ENCODE peak calls at places on chromosomes 13 and 19, in four cellular contexts. E is stimulated activated CD4-positive, alpha-beta T cell treated with anti-CD3 and anti-CD28 coated beads, Interleukin-4, amount 100 ng/mL, for 1 hour; V is stimulated activated CD8-positive, alpha-beta memory T cell treated with anti-CD3 and anti-CD28 coated beads, Interleukin-7, amount 100 ng/mL, for 1 hour; D is activated CD4-positive, alpha-beta T cell treated with anti-CD3 and anti-CD28 coated beads, Interleukin-2, amount 10 ng/mL, durations not matched to agents 7 days and 5 days. R is an unnamed sample.

GRCh38 chr19:3440082-3440481 is 40.2 kb downstream of the SMIM24 start:
- DNase-seq in E (peak), V (peak), D (peak), R (no peak)

GRCh38 chr13:33228645-33229445 is 56.7 kb downstream of the STARD13 start:
- DNase-seq in E (no peak), V (no peak), D (peak), R (no peak)

GRCh38 chr19:12484371-12485322 is at the start of gene ZNF709:
- DNase-seq in E (peak), V (peak), D (peak), R (peak)

GRCh38 chr13:21164631-21165030 is 11.7 kb downstream of the SKA3 start:
- DNase-seq in E (no peak), V (no peak), D (no peak), R (no peak)

GRCh38 chr13:21625366-21625765 is 21.4 kb upstream of the MICU2 start:
- DNase-seq in E (no peak), V (no peak), D (no peak), R (no peak)

GRCh38 chr13:99542788-99543406 is 41.6 kb downstream of the TM9SF2 start:
- DNase-seq in E (peak), V (no peak), D (peak), R (no peak)

GRCh38 chr19:7970716-7971448 is 27.4 kb upstream of the TIMM44 start:
- DNase-seq in E (peak), V (no peak), D (peak), R (no peak)

GRCh38 chr19:37926711-37927110 is 19.7 kb downstream of the SIPA1L3 start:
- DNase-seq in E (no peak), V (no peak), D (no peak), R (no peak)

GRCh38 chr19:12778020-12778904 is 2.9 kb upstream of the HOOK2 start:
- DNase-seq in E (peak), V (peak), D (peak), R (no peak)

GRCh38 chr19:12959482-12959881 is 2.5 kb upstream of the GADD45GIP1 start:
- DNase-seq in E (no peak), V (no peak), D (no peak), R (no peak)

GRCh38 chr19:39078436-39079200 is 5.5 kb upstream of the ACP7 start:
- DNase-seq in E (no peak), V (no peak), D (no peak), R (no peak)

GRCh38 chr13:94713556-94714182 is 1.3 kb upstream of the SOX21 start:
- DNase-seq in E (no peak), V (no peak), D (no peak), R (no peak)

R was measured in omental fat pad.